ENCODE peak calls at places on chromosome X, in eight cellular contexts. P is substantia nigra, Z is GM12865, Y is DMS53, E is NCI-H1694, C is ELF-1, D is progenitor cell of endocrine pancreas, F is heart right ventricle. Q is an unnamed sample.

GRCh38 chrX:16119353-16120220 is 3.8 kb upstream of the GRPR start:
- DNase-seq in C (no peak), Z (peak; percentile 84), E (no peak), Y (no peak), P (no peak), F (no peak), D (no peak), Q (no peak)

GRCh38 chrX:68929332-68930150 is 100.7 kb downstream of the EFNB1 start:
- DNase-seq in Y (no peak), D (no peak), F (peak; percentile 29), Z (no peak), C (no peak), E (no peak), P (no peak), Q (no peak)

GRCh38 chrX:153875391-153876111 is 10.4 kb downstream of the L1CAM start:
- DNase-seq in C (peak; percentile 94), F (peak; percentile 52), D (peak; percentile 65), E (no peak), Y (peak; percentile 44), P (peak; percentile 48), Z (peak; percentile 32), Q (peak; percentile 36)

GRCh38 chrX:18146954-18147353 is 73.7 kb downstream of the BEND2 start:
- DNase-seq in E (no peak), Z (peak; percentile 10), Y (peak; percentile 62), P (no peak), F (no peak), C (peak; percentile 50), D (peak; percentile 17), Q (no peak)

GRCh38 chrX:9372866-9373265 is 92.0 kb upstream of the TBL1X start:
- DNase-seq in P (no peak), Y (no peak), Z (no peak), D (no peak), F (no peak), E (no peak), C (no peak), Q (no peak)

GRCh38 chrX:97089116-97089515 is 205.4 kb downstream of the RPA4 start:
- DNase-seq in Z (no peak), P (no peak), F (no peak), E (no peak), C (peak; percentile 6), Y (no peak), D (no peak), Q (no peak)

GRCh38 chrX:71629467-71629866 is 11.2 kb upstream of the CXCR3 start:
- DNase-seq in F (no peak), C (no peak), Z (peak; percentile 57), E (no peak), D (no peak), Y (no peak), P (no peak), Q (no peak)

GRCh38 chrX:97401586-97402101 is 517.9 kb downstream of the RPA4 start:
- DNase-seq in C (no peak), Z (no peak), P (no peak), D (no peak), E (no peak), F (no peak), Y (peak; percentile 25), Q (no peak)

GRCh38 chrX:47366051-47366722 is 4.2 kb upstream of the ZNF157 start:
- DNase-seq in E (peak; percentile 74), Z (peak; percentile 90), Y (peak; percentile 97), F (peak; percentile 46), C (peak; percentile 92), P (peak; percentile 27), D (peak; percentile 45), Q (peak; percentile 49)

GRCh38 chrX:140440891-140441290 is 64.0 kb downstream of the SOX3 start:
- DNase-seq in C (peak; percentile 66), F (no peak), D (no peak), Z (no peak), P (no peak), E (no peak), Y (peak; percentile 61), Q (no peak)

GRCh38 chrX:9955506-9955905 is 11.7 kb upstream of the CLDN34 start:
- DNase-seq in P (no peak), D (no peak), Y (no peak), Z (no peak), F (no peak), E (no peak), C (no peak), Q (no peak)

GRCh38 chrX:38662640-38663039 is 101.3 kb downstream of the TSPAN7 start:
- DNase-seq in Y (no peak), E (no peak), Z (no peak), P (no peak), D (no peak), F (no peak), C (no peak), Q (no peak)

GRCh38 chrX:39477438-39478120 is 620.2 kb downstream of the BCOR start:
- DNase-seq in C (peak; percentile 66), Z (peak; percentile 41), E (no peak), Y (peak; percentile 46), P (no peak), F (peak; percentile 77), D (peak; percentile 15), Q (no peak)

GRCh38 chrX:65196758-65197371 is 220.6 kb upstream of the ZC4H2 start:
- DNase-seq in C (peak; percentile 96), D (peak; percentile 38), Y (peak; percentile 55), Z (peak; percentile 0), E (no peak), P (no peak), F (no peak), Q (no peak)

GRCh38 chrX:112662559-112663427 is 16.9 kb downstream of the LHFPL1 start:
- DNase-seq in Y (no peak), D (no peak), E (no peak), Z (no peak), F (no peak), C (no peak), P (no peak), Q (no peak)

GRCh38 chrX:150298841-150299551 is 64.1 kb upstream of the MAMLD1 start:
- DNase-seq in D (no peak), P (no peak), F (no peak), C (no peak), Z (no peak), Y (no peak), E (no peak), Q (no peak)

GRCh38 chrX:108159028-108159670 is 67.6 kb downstream of the ATG4A start:
- DNase-seq in P (no peak), C (no peak), Z (no peak), E (no peak), F (no peak), Y (no peak), D (no peak), Q (no peak)

GRCh38 chrX:47361538-47362511 is 8.6 kb upstream of the ZNF157 start:
- DNase-seq in E (peak; percentile 77), F (peak; percentile 67), D (peak; percentile 58), Y (peak; percentile 95), Z (peak; percentile 97), P (peak; percentile 52), C (peak; percentile 98), Q (peak; percentile 67)

GRCh38 chrX:53072418-53073114 is 9.6 kb upstream of the TSPYL2 start:
- DNase-seq in E (no peak), Y (peak; percentile 67), D (no peak), P (no peak), Z (no peak), C (no peak), F (no peak), Q (no peak)

GRCh38 chrX:74119016-74119910 is 184.7 kb upstream of the ZCCHC13 start:
- DNase-seq in E (no peak), D (no peak), Z (no peak), F (no peak), Y (peak; percentile 16), P (no peak), C (peak; percentile 43), Q (no peak)

GRCh38 chrX:70664726-70665125 is 220.1 kb downstream of the DLG3 start:
- DNase-seq in C (no peak), Y (peak; percentile 77), F (no peak), D (no peak), P (no peak), E (peak; percentile 2), Z (peak; percentile 22), Q (no peak)

GRCh38 chrX:13197961-13198761 is 121.7 kb downstream of the ATXN3L start:
- DNase-seq in F (no peak), C (peak; percentile 92), Y (peak; percentile 29), E (no peak), D (no peak), P (no peak), Z (no peak), Q (no peak)

GRCh38 chrX:47831788-47832187 is 4.9 kb upstream of the ZNF81 start:
- DNase-seq in F (peak; percentile 26), Y (peak; percentile 78), P (peak; percentile 7), E (peak; percentile 31), D (peak; percentile 16), Z (peak; percentile 66), C (peak; percentile 54), Q (peak; percentile 8)

GRCh38 chrX:57677132-57677858 is 2.8 kb downstream of the NLRP2B start:
- DNase-seq in P (no peak), D (no peak), E (no peak), F (no peak), C (no peak), Z (no peak), Y (no peak), Q (no peak)

GRCh38 chrX:112356031-112356430 is 273.5 kb upstream of the TRPC5 start:
- DNase-seq in E (no peak), Z (no peak), Y (no peak), P (no peak), F (no peak), D (no peak), C (no peak), Q (no peak)

Q was measured in NCI-H187.